ENCODE peak calls at places on chromosomes 4 and X, in eight cellular contexts. One of them, this sample, is unnamed.

GRCh38 chrX:103309860-103310591 is 764 bp downstream of the BEX2 start:
- DNase-seq in choroid plexus epithelial cell: no peak
- DNase-seq in esophagus squamous epithelium: no peak
- DNase-seq in K562: no peak
- DNase-seq in uterus: no peak
- DNase-seq in brain microvascular endothelial cell: no peak
- DNase-seq in adipocyte: no peak
- DNase-seq in kidney: no peak
- DNase-seq in this sample: no peak

GRCh38 chr4:81604683-81605082 is 133.0 kb upstream of the RASGEF1B start:
- DNase-seq in choroid plexus epithelial cell: no peak
- DNase-seq in esophagus squamous epithelium: no peak
- DNase-seq in K562: no peak
- DNase-seq in uterus: no peak
- DNase-seq in brain microvascular endothelial cell: no peak
- DNase-seq in adipocyte: peak
- DNase-seq in kidney: no peak
- DNase-seq in this sample: no peak

GRCh38 chr4:77007358-77008230 is 58.0 kb downstream of the SEPTIN11 start:
- DNase-seq in choroid plexus epithelial cell: peak
- DNase-seq in esophagus squamous epithelium: no peak
- DNase-seq in K562: no peak
- DNase-seq in uterus: no peak
- DNase-seq in brain microvascular endothelial cell: peak
- DNase-seq in adipocyte: peak
- DNase-seq in kidney: no peak
- DNase-seq in this sample: no peak

GRCh38 chr4:170868191-170868590 is 778.4 kb upstream of the AADAT start:
- DNase-seq in choroid plexus epithelial cell: no peak
- DNase-seq in esophagus squamous epithelium: no peak
- DNase-seq in K562: no peak
- DNase-seq in uterus: no peak
- DNase-seq in brain microvascular endothelial cell: no peak
- DNase-seq in adipocyte: peak
- DNase-seq in kidney: no peak
- DNase-seq in this sample: peak

GRCh38 chrX:22944945-22945344 is 54.8 kb upstream of the DDX53 start:
- DNase-seq in choroid plexus epithelial cell: no peak
- DNase-seq in esophagus squamous epithelium: no peak
- DNase-seq in K562: no peak
- DNase-seq in uterus: no peak
- DNase-seq in brain microvascular endothelial cell: no peak
- DNase-seq in adipocyte: no peak
- DNase-seq in kidney: no peak
- DNase-seq in this sample: no peak

GRCh38 chrX:143095841-143096240 is 70.1 kb downstream of the SPANXN4 start:
- DNase-seq in choroid plexus epithelial cell: no peak
- DNase-seq in esophagus squamous epithelium: no peak
- DNase-seq in K562: no peak
- DNase-seq in uterus: no peak
- DNase-seq in brain microvascular endothelial cell: no peak
- DNase-seq in adipocyte: no peak
- DNase-seq in kidney: no peak
- DNase-seq in this sample: no peak

GRCh38 chr4:32147446-32148064 is 1427.4 kb downstream of the PCDH7 start:
- DNase-seq in choroid plexus epithelial cell: no peak
- DNase-seq in esophagus squamous epithelium: no peak
- DNase-seq in K562: no peak
- DNase-seq in uterus: no peak
- DNase-seq in brain microvascular endothelial cell: no peak
- DNase-seq in adipocyte: no peak
- DNase-seq in kidney: no peak
- DNase-seq in this sample: no peak

GRCh38 chrX:106899276-106899675 is 3.9 kb downstream of the RIPPLY1 start:
- DNase-seq in choroid plexus epithelial cell: peak
- DNase-seq in esophagus squamous epithelium: no peak
- DNase-seq in K562: no peak
- DNase-seq in uterus: no peak
- DNase-seq in brain microvascular endothelial cell: no peak
- DNase-seq in adipocyte: no peak
- DNase-seq in kidney: no peak
- DNase-seq in this sample: no peak

GRCh38 chr4:152100378-152101201 is 339.8 kb upstream of the GATB start:
- DNase-seq in choroid plexus epithelial cell: no peak
- DNase-seq in esophagus squamous epithelium: no peak
- DNase-seq in K562: no peak
- DNase-seq in uterus: no peak
- DNase-seq in brain microvascular endothelial cell: no peak
- DNase-seq in adipocyte: no peak
- DNase-seq in kidney: no peak
- DNase-seq in this sample: no peak

GRCh38 chrX:109857898-109858297 is 124.8 kb upstream of the ACSL4 start:
- DNase-seq in choroid plexus epithelial cell: peak
- DNase-seq in esophagus squamous epithelium: no peak
- DNase-seq in K562: no peak
- DNase-seq in uterus: no peak
- DNase-seq in brain microvascular endothelial cell: no peak
- DNase-seq in adipocyte: peak
- DNase-seq in kidney: no peak
- DNase-seq in this sample: no peak

GRCh38 chrX:106564986-106565385 is 46.8 kb upstream of the RADX start:
- DNase-seq in choroid plexus epithelial cell: no peak
- DNase-seq in esophagus squamous epithelium: no peak
- DNase-seq in K562: no peak
- DNase-seq in uterus: no peak
- DNase-seq in brain microvascular endothelial cell: no peak
- DNase-seq in adipocyte: no peak
- DNase-seq in kidney: no peak
- DNase-seq in this sample: no peak

GRCh38 chrX:140918398-140919043 is 83.9 kb upstream of the SPANXB1 start:
- DNase-seq in choroid plexus epithelial cell: peak
- DNase-seq in esophagus squamous epithelium: no peak
- DNase-seq in K562: peak
- DNase-seq in uterus: no peak
- DNase-seq in brain microvascular endothelial cell: peak
- DNase-seq in adipocyte: peak
- DNase-seq in kidney: no peak
- DNase-seq in this sample: peak

GRCh38 chrX:132023896-132024386 is 839 bp downstream of the STK26 start:
- DNase-seq in choroid plexus epithelial cell: no peak
- DNase-seq in esophagus squamous epithelium: no peak
- DNase-seq in K562: peak
- DNase-seq in uterus: peak
- DNase-seq in brain microvascular endothelial cell: no peak
- DNase-seq in adipocyte: peak
- DNase-seq in kidney: no peak
- DNase-seq in this sample: peak

GRCh38 chrX:132023117-132023895 is at the start of gene STK26:
- DNase-seq in choroid plexus epithelial cell: peak
- DNase-seq in esophagus squamous epithelium: peak
- DNase-seq in K562: peak
- DNase-seq in uterus: peak
- DNase-seq in brain microvascular endothelial cell: peak
- DNase-seq in adipocyte: peak
- DNase-seq in kidney: peak
- DNase-seq in this sample: peak

GRCh38 chrX:132022115-132022862 is 813 bp upstream of the STK26 start:
- DNase-seq in choroid plexus epithelial cell: peak
- DNase-seq in esophagus squamous epithelium: no peak
- DNase-seq in K562: peak
- DNase-seq in uterus: no peak
- DNase-seq in brain microvascular endothelial cell: no peak
- DNase-seq in adipocyte: peak
- DNase-seq in kidney: no peak
- DNase-seq in this sample: peak

GRCh38 chrX:132025085-132025484 is 2.0 kb downstream of the STK26 start:
- DNase-seq in choroid plexus epithelial cell: no peak
- DNase-seq in esophagus squamous epithelium: no peak
- DNase-seq in K562: no peak
- DNase-seq in uterus: no peak
- DNase-seq in brain microvascular endothelial cell: no peak
- DNase-seq in adipocyte: no peak
- DNase-seq in kidney: no peak
- DNase-seq in this sample: peak

DNA sequence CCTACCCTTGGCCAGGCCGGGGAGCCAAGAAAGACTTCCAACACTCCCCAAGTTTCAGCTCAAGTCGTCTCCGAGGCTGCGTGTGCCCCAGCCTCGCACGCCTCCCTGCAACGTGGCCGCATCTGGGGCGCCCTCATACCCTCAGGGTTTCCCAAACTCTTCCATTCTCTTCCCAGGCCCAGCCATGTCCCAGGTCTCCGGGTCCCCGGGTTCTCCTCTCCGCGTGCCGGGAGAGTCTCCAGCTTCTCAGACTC is 312 bp upstream of the STK26 start:
- DNase-seq in choroid plexus epithelial cell: peak
- DNase-seq in esophagus squamous epithelium: no peak
- DNase-seq in K562: no peak
- DNase-seq in uterus: no peak
- DNase-seq in brain microvascular endothelial cell: no peak
- DNase-seq in adipocyte: no peak
- DNase-seq in kidney: no peak
- DNase-seq in this sample: no peak
- H3K4me3 ChIP-seq in choroid plexus epithelial cell: peak
- H3K4me3 ChIP-seq in esophagus squamous epithelium: peak
- H3K4me3 ChIP-seq in K562: peak
- H3K4me3 ChIP-seq in uterus: peak
- H3K4me3 ChIP-seq in brain microvascular endothelial cell: peak
- H3K4me3 ChIP-seq in adipocyte: peak
- H3K4me3 ChIP-seq in kidney: peak
- H3K4me3 ChIP-seq in this sample: peak

GRCh38 chrX:65695849-65696248 is 28.4 kb downstream of the MSN start:
- DNase-seq in choroid plexus epithelial cell: no peak
- DNase-seq in esophagus squamous epithelium: no peak
- DNase-seq in K562: peak
- DNase-seq in uterus: no peak
- DNase-seq in brain microvascular endothelial cell: no peak
- DNase-seq in adipocyte: no peak
- DNase-seq in kidney: no peak
- DNase-seq in this sample: no peak
- H3K4me3 ChIP-seq in choroid plexus epithelial cell: no peak
- H3K4me3 ChIP-seq in esophagus squamous epithelium: no peak
- H3K4me3 ChIP-seq in K562: no peak
- H3K4me3 ChIP-seq in uterus: no peak
- H3K4me3 ChIP-seq in brain microvascular endothelial cell: no peak
- H3K4me3 ChIP-seq in adipocyte: no peak
- H3K4me3 ChIP-seq in kidney: no peak
- H3K4me3 ChIP-seq in this sample: no peak

DNA sequence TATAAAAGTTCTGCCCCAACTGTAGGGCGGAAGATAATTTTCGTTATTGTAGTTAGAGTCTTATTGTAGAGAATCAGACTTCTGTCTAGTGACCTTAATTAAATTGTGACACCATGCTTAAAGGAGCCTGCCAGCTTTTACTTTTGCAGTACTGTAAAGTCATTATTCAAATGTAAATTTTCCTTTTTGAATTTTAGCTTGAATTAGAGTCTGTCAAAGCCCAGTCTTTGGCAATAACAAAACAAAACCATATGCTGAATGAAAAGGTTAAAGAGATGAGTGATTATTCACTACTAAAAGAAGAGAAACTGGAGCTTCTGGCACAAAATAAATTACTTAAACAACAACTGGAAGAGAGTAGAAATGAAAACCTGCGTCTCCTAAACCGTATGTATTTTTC is 21.8 kb downstream of the OFD1 start:
- DNase-seq in choroid plexus epithelial cell: no peak
- DNase-seq in esophagus squamous epithelium: no peak
- DNase-seq in K562: no peak
- DNase-seq in uterus: no peak
- DNase-seq in brain microvascular endothelial cell: no peak
- DNase-seq in adipocyte: no peak
- DNase-seq in kidney: no peak
- DNase-seq in this sample: peak
- H3K4me3 ChIP-seq in choroid plexus epithelial cell: no peak
- H3K4me3 ChIP-seq in esophagus squamous epithelium: no peak
- H3K4me3 ChIP-seq in K562: no peak
- H3K4me3 ChIP-seq in uterus: no peak
- H3K4me3 ChIP-seq in brain microvascular endothelial cell: no peak
- H3K4me3 ChIP-seq in adipocyte: no peak
- H3K4me3 ChIP-seq in kidney: no peak
- H3K4me3 ChIP-seq in this sample: no peak

GRCh38 chrX:74922922-74923321 is 2.3 kb downstream of the NEXMIF start:
- DNase-seq in choroid plexus epithelial cell: no peak
- DNase-seq in esophagus squamous epithelium: no peak
- DNase-seq in K562: no peak
- DNase-seq in uterus: no peak
- DNase-seq in brain microvascular endothelial cell: no peak
- DNase-seq in adipocyte: no peak
- DNase-seq in kidney: no peak
- DNase-seq in this sample: no peak

GRCh38 chrX:74931214-74931613 is 6.0 kb upstream of the NEXMIF start:
- DNase-seq in choroid plexus epithelial cell: no peak
- DNase-seq in esophagus squamous epithelium: no peak
- DNase-seq in K562: no peak
- DNase-seq in uterus: no peak
- DNase-seq in brain microvascular endothelial cell: no peak
- DNase-seq in adipocyte: no peak
- DNase-seq in kidney: no peak
- DNase-seq in this sample: peak

GRCh38 chrX:74924449-74925209 is 623 bp downstream of the NEXMIF start:
- DNase-seq in choroid plexus epithelial cell: peak
- DNase-seq in esophagus squamous epithelium: no peak
- DNase-seq in K562: no peak
- DNase-seq in uterus: peak
- DNase-seq in brain microvascular endothelial cell: peak
- DNase-seq in adipocyte: peak
- DNase-seq in kidney: peak
- DNase-seq in this sample: peak

GRCh38 chrX:74923942-74924448 is 1.3 kb downstream of the NEXMIF start:
- DNase-seq in choroid plexus epithelial cell: no peak
- DNase-seq in esophagus squamous epithelium: no peak
- DNase-seq in K562: no peak
- DNase-seq in uterus: peak
- DNase-seq in brain microvascular endothelial cell: no peak
- DNase-seq in adipocyte: peak
- DNase-seq in kidney: peak
- DNase-seq in this sample: peak

DNA sequence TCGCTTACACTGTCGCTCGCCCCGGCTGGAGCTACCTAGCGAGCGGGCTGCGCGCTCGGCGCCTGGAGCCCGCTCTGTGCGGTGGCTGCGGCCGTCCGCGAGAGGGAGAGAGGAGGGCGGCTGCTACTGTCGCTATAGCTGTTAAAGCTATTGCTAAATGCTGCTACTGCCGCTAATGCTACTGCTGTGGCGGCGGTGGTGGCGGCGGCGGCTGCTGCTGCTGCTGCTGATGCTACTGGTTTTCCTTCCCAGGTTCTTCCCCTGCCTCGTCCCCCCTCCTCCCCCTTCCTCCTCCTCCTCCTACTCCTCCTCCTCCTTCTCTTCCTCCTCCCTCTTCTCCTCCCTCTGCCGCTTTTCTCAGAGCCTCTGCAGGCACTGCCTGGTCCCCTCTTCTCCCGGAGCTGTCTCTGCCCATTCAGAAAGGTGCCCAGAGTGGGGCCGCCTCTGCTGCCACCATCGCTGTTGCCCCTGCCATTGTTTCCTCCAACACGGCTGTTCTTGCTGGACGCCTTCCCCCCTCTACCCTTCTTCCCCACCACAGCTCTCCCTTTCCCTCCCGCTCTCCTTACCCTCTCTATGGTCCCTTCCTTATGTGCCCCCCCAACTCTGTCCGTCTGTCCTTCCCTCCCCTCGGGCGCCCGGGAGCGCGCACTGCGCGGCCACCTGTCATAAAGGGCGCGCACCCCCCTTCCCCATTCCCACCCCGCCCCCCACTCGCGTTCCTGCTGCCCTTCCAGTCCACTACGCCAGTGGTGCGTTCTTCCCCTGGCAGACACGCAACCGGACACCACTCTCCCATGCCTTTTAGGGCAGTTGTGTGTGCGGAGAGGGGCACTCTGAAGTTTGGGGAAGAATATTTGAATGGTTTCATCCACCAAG is at the start of gene NEXMIF:
- DNase-seq in choroid plexus epithelial cell: peak
- DNase-seq in esophagus squamous epithelium: no peak
- DNase-seq in K562: no peak
- DNase-seq in uterus: peak
- DNase-seq in brain microvascular endothelial cell: no peak
- DNase-seq in adipocyte: no peak
- DNase-seq in kidney: peak
- DNase-seq in this sample: peak
- H3K4me3 ChIP-seq in choroid plexus epithelial cell: peak
- H3K4me3 ChIP-seq in esophagus squamous epithelium: peak
- H3K4me3 ChIP-seq in K562: no peak
- H3K4me3 ChIP-seq in uterus: peak
- H3K4me3 ChIP-seq in brain microvascular endothelial cell: peak
- H3K4me3 ChIP-seq in adipocyte: peak
- H3K4me3 ChIP-seq in kidney: peak
- H3K4me3 ChIP-seq in this sample: peak

This sample was measured in HAP-1.